ENCODE peak calls at places on chromosomes 16 and 17, in four cellular contexts. E is heart right ventricle, F is fibroblast of lung, N is neuronal stem cell. U is an unnamed sample. For H3K4me1, the result is how much of the 10 kb centered on the place peaks cover.

GRCh38 chr17:45018514-45019176 is 32.8 kb downstream of the DCAKD start:
- DNase-seq in E (no peak), N (no peak), F (peak), U (no peak)

GRCh38 chr16:66924527-66925321 is 611 bp downstream of the RRAD start:
- DNase-seq in N (peak), F (no peak), E (no peak), U (no peak)

GRCh38 chr17:9940826-9941225 is 35.8 kb upstream of the RCVRN start:
- DNase-seq in E (no peak), N (no peak), F (no peak), U (no peak)

GRCh38 chr17:58324409-58325288 is 3.9 kb downstream of the TSPOAP1 start:
- DNase-seq in E (no peak), F (no peak), N (no peak), U (peak)

GRCh38 chr16:29899516-29900101 is at the start of gene SEZ6L2:
- DNase-seq in E (peak), F (peak), N (peak), U (peak)

GRCh38 chr17:19319771-19320505 is 42.6 kb downstream of the B9D1 start:
- DNase-seq in E (no peak), N (no peak), F (no peak), U (peak)

GRCh38 chr17:7041607-7042506 is 2.0 kb downstream of the SLC16A11 start:
- DNase-seq in E (no peak), F (no peak), N (no peak), U (peak)

GRCh38 chr17:81844327-81844851 is 9.5 kb upstream of the PPP1R27 start:
- DNase-seq in F (no peak), E (no peak), N (no peak), U (no peak)

GRCh38 chr17:41534899-41535546 is 6.9 kb upstream of the KRT19 start:
- DNase-seq in F (no peak), N (no peak), E (no peak), U (no peak)

GRCh38 chr16:19659554-19659953 is 58.5 kb downstream of the KNOP1 start:
- DNase-seq in N (no peak), F (peak), E (no peak), U (no peak)

GRCh38 chr16:30737794-30738648 is 10.2 kb upstream of the PHKG2 start:
- DNase-seq in F (no peak), N (no peak), E (no peak), U (no peak)

DNA sequence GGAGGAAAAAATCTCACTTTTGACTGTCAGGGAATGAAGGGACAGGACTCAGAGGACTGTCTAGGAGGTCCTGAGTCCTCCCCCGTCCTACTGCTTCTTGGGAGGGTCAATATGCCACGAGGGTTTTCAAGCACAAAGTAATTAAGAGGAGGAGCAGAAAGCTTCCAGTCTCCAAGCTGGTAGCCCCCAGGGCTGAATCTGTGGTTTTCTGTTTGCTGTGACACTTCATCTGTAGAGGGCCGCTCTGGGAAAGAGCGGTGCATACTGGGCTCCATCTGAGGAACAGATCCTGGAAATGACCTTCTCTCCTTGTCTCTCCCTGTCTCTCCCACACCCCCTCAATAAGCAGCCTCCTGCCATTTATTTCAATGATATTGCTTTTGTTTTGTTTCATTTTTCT is 180.1 kb upstream of the SDK2 start:
- DNase-seq in F (no peak), E (no peak), N (no peak), U (no peak)
- H3K27ac ChIP-seq in F (no peak), E (no peak), N (no peak), U (no peak)

GRCh38 chr17:4538236-4539002 is 16.8 kb downstream of the MYBBP1A start:
- DNase-seq in F (no peak), N (no peak), E (no peak), U (peak)

GRCh38 chr17:4537451-4538235 is 17.5 kb downstream of the MYBBP1A start:
- DNase-seq in E (no peak), N (no peak), F (no peak), U (no peak)

GRCh38 chr17:4539576-4540223 is 15.5 kb downstream of the MYBBP1A start:
- DNase-seq in F (no peak), E (no peak), N (no peak), U (no peak)

GRCh38 chr17:4540224-4541040 is 14.8 kb downstream of the MYBBP1A start:
- DNase-seq in F (no peak), N (no peak), E (no peak), U (peak)

GRCh38 chr17:4539025-4539424 is 16.2 kb downstream of the MYBBP1A start:
- DNase-seq in E (no peak), N (no peak), F (no peak), U (peak)
- H3K4me1 ChIP-seq in E (half or more), N (under half), F (under half), U (under half)

GRCh38 chr16:70653809-70654771 is 7.7 kb downstream of the IL34 start:
- DNase-seq in F (peak), N (peak), E (peak), U (peak)
- H3K4me3 ChIP-seq in F (peak), N (no peak), E (peak), U (no peak)

GRCh38 chr17:40060887-40061480 is 1.8 kb upstream of the THRA start:
- DNase-seq in F (no peak), N (no peak), E (peak), U (no peak)

GRCh38 chr17:40056379-40057005 is 2.3 kb upstream of the MED24 start:
- DNase-seq in F (no peak), E (no peak), N (no peak), U (no peak)

GRCh38 chr17:40058151-40058784 is 4.1 kb upstream of the MED24 start:
- DNase-seq in E (no peak), N (no peak), F (peak), U (no peak)

GRCh38 chr17:40059729-40060475 is 2.9 kb upstream of the THRA start:
- DNase-seq in N (no peak), F (no peak), E (no peak), U (no peak)

GRCh38 chr17:40058865-40059264 is 3.9 kb upstream of the THRA start:
- DNase-seq in F (no peak), N (no peak), E (no peak), U (no peak)
- H3K27ac ChIP-seq in F (no peak), N (no peak), E (peak), U (peak)

GRCh38 chr17:48504953-48505352 is 25.9 kb downstream of the HOXB1 start:
- DNase-seq in N (no peak), F (no peak), E (no peak), U (no peak)

GRCh38 chr17:48502901-48503300 is 27.9 kb downstream of the HOXB1 start:
- DNase-seq in N (no peak), E (no peak), F (no peak), U (no peak)

GRCh38 chr17:48502312-48502711 is 28.5 kb downstream of the HOXB1 start:
- DNase-seq in E (no peak), N (no peak), F (no peak), U (no peak)

GRCh38 chr17:48505788-48506187 is 25.0 kb downstream of the HOXB1 start:
- DNase-seq in F (peak), E (no peak), N (no peak), U (no peak)

DNA sequence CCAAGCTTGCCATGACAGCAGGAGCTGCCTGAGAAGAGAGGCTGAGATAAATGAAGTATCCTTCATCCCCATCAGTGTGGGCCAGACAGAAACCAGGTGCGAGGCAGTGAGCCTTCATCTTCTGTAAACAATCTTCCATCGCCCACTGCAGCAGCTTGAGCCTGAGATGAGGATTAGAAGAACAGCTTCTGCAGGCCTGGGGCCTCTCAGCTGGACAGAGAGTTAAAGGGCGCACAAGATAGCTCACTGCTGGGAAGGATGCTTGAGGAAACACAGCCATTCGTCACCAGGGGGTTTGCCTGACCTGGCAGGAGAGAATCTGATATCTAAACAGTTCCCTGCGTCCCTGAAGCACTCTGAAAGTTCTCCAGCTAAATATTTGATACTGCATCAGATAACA is 27.1 kb downstream of the HOXB1 start:
- DNase-seq in E (no peak), N (no peak), F (no peak), U (no peak)
- H3K4me1 ChIP-seq in E (under half), N (under half), F (under half), U (under half)

GRCh38 chr17:42850964-42851363 is at the start of gene AOC3:
- DNase-seq in E (peak), F (no peak), N (no peak), U (no peak)

GRCh38 chr17:42853968-42854790 is 3.2 kb downstream of the AOC3 start:
- DNase-seq in N (no peak), E (no peak), F (no peak), U (no peak)

GRCh38 chr17:42853597-42853967 is 2.6 kb downstream of the AOC3 start:
- DNase-seq in E (no peak), N (no peak), F (no peak), U (peak)

GRCh38 chr17:42853004-42853403 is 2.0 kb downstream of the AOC3 start:
- DNase-seq in E (no peak), F (no peak), N (no peak), U (no peak)

GRCh38 chr17:42852351-42852750 is 1.4 kb downstream of the AOC3 start:
- DNase-seq in E (no peak), N (no peak), F (no peak), U (no peak)
- H3K4me3 ChIP-seq in E (peak), N (no peak), F (no peak), U (peak)

DNA sequence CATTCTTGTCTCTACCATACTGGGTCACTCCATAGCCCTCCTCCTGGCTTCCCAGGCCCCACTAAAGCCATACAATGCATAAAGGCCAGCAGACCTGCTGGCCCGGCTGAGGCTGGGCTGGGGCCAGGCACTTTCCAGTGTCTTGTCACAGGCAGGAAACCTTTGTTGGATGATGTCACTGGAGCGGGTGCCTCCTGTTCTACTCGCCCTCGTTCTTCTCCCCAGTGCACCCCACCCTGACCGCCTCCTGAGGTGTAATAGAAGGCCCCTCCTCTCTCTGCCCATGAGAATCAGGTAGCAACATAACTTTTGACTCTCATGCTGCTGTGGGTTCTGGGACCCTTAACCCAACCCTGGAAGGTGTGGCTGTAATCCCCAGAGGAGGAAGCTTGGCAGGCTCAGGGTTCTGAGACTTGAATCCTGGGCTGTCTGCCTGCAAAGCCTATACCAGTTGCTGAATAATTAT is 54.2 kb upstream of the IL34 start:
- DNase-seq in E (peak), F (no peak), N (no peak), U (no peak)
- H3K27ac ChIP-seq in E (peak), F (no peak), N (no peak), U (no peak)

GRCh38 chr16:27770271-27771196 is 220.6 kb downstream of the KATNIP start:
- DNase-seq in N (no peak), F (no peak), E (no peak), U (no peak)
- H3K4me1 ChIP-seq in N (under half), F (under half), E (under half), U (under half)

U was measured in left lung.